ENCODE peak calls at places on chromosomes 3 and 15, in eight cellular contexts. O, D, V, C, W, R, N and F are unnamed samples.

GRCh38 chr15:94478763-94479162 is 247.4 kb downstream of the MCTP2 start:
- DNase-seq in D (no peak), V (no peak), W (no peak), R (no peak), C (no peak), N (no peak), O (no peak), F (no peak)

GRCh38 chr3:13712682-13713180 is 163.8 kb downstream of the FBLN2 start:
- DNase-seq in V (no peak), C (no peak), W (no peak), R (no peak), N (no peak), O (no peak), D (no peak), F (no peak)

GRCh38 chr3:173547070-173547469 is 149.5 kb downstream of the NLGN1 start:
- DNase-seq in V (no peak), O (no peak), R (no peak), D (no peak), C (no peak), N (no peak), W (no peak), F (no peak)

GRCh38 chr15:30940359-30940758 is 36.6 kb downstream of the FAN1 start:
- DNase-seq in V (no peak), W (no peak), N (no peak), O (no peak), R (no peak), D (no peak), C (no peak), F (no peak)

GRCh38 chr3:122952509-122952908 is 75.1 kb downstream of the SEMA5B start:
- DNase-seq in C (peak), W (no peak), R (no peak), N (no peak), O (no peak), D (no peak), V (no peak), F (no peak)

GRCh38 chr3:109973733-109974132 is 636.4 kb upstream of the DPPA4 start:
- DNase-seq in V (no peak), N (no peak), O (no peak), D (no peak), W (no peak), R (no peak), C (peak), F (no peak)

GRCh38 chr3:168813261-168813660 is 717.5 kb upstream of the GOLIM4 start:
- DNase-seq in W (no peak), D (no peak), N (no peak), R (no peak), V (no peak), O (no peak), C (no peak), F (no peak)

GRCh38 chr3:112653881-112654300 is 12.9 kb upstream of the CCDC80 start:
- DNase-seq in N (no peak), O (no peak), V (no peak), D (no peak), W (no peak), C (peak), R (no peak), F (no peak)

GRCh38 chr15:65957451-65957850 is 88.2 kb downstream of the RAB11A start:
- DNase-seq in W (no peak), N (no peak), R (no peak), C (no peak), O (no peak), D (peak), V (no peak), F (no peak)